ENCODE peak calls at places on chromosomes 6 and 20, in five cellular contexts. One of them, this sample, is unnamed. For H3K4me1, the result is how much of the 10 kb centered on the place peaks cover.

GRCh38 chr20:5621305-5621704 is 128.9 kb upstream of the SHLD1 start:
- DNase-seq in uterus: no peak
- DNase-seq in heart left ventricle: no peak
- DNase-seq in neuronal stem cell: no peak
- DNase-seq in tibial artery: no peak
- DNase-seq in this sample: no peak

GRCh38 chr6:121205569-121205968 is 128.7 kb downstream of the TBC1D32 start:
- DNase-seq in uterus: no peak
- DNase-seq in heart left ventricle: no peak
- DNase-seq in neuronal stem cell: no peak
- DNase-seq in tibial artery: no peak
- DNase-seq in this sample: no peak

GRCh38 chr6:64270083-64270482 is 634.5 kb downstream of the PHF3 start:
- DNase-seq in uterus: no peak
- DNase-seq in heart left ventricle: no peak
- DNase-seq in neuronal stem cell: no peak
- DNase-seq in tibial artery: no peak
- DNase-seq in this sample: no peak

GRCh38 chr6:71289039-71289801 is 609 bp downstream of the OGFRL1 start:
- DNase-seq in uterus: no peak
- DNase-seq in heart left ventricle: peak
- DNase-seq in neuronal stem cell: peak
- DNase-seq in tibial artery: peak
- DNase-seq in this sample: peak

GRCh38 chr20:24138951-24139350 is 150.4 kb upstream of the GGTLC1 start:
- DNase-seq in uterus: no peak
- DNase-seq in heart left ventricle: no peak
- DNase-seq in neuronal stem cell: no peak
- DNase-seq in tibial artery: no peak
- DNase-seq in this sample: no peak

GRCh38 chr6:31690231-31691077 is 9.6 kb upstream of the LY6G5C start:
- DNase-seq in uterus: no peak
- DNase-seq in heart left ventricle: no peak
- DNase-seq in neuronal stem cell: no peak
- DNase-seq in tibial artery: no peak
- DNase-seq in this sample: no peak

GRCh38 chr6:160333841-160334240 is 14.3 kb upstream of the SLC22A3 start:
- DNase-seq in uterus: no peak
- DNase-seq in heart left ventricle: no peak
- DNase-seq in neuronal stem cell: no peak
- DNase-seq in tibial artery: no peak
- DNase-seq in this sample: no peak

GRCh38 chr6:57180596-57180995 is 8.5 kb downstream of the BAG2 start:
- DNase-seq in uterus: no peak
- DNase-seq in heart left ventricle: no peak
- DNase-seq in neuronal stem cell: no peak
- DNase-seq in tibial artery: no peak
- DNase-seq in this sample: no peak

GRCh38 chr6:38796006-38796405 is 80.9 kb downstream of the DNAH8 start:
- DNase-seq in uterus: no peak
- DNase-seq in heart left ventricle: no peak
- DNase-seq in neuronal stem cell: no peak
- DNase-seq in tibial artery: no peak
- DNase-seq in this sample: no peak

GRCh38 chr6:53811082-53811481 is 16.3 kb downstream of the LRRC1 start:
- DNase-seq in uterus: no peak
- DNase-seq in heart left ventricle: no peak
- DNase-seq in neuronal stem cell: no peak
- DNase-seq in tibial artery: no peak
- DNase-seq in this sample: no peak

GRCh38 chr6:170082531-170083187 is 208.2 kb downstream of the DLL1 start:
- DNase-seq in uterus: no peak
- DNase-seq in heart left ventricle: no peak
- DNase-seq in neuronal stem cell: no peak
- DNase-seq in tibial artery: no peak
- DNase-seq in this sample: no peak

GRCh38 chr6:113381957-113382356 is 475.2 kb upstream of the MARCKS start:
- DNase-seq in uterus: no peak
- DNase-seq in heart left ventricle: peak
- DNase-seq in neuronal stem cell: no peak
- DNase-seq in tibial artery: peak
- DNase-seq in this sample: no peak

GRCh38 chr6:12363651-12364381 is 73.7 kb downstream of the EDN1 start:
- DNase-seq in uterus: no peak
- DNase-seq in heart left ventricle: no peak
- DNase-seq in neuronal stem cell: no peak
- DNase-seq in tibial artery: no peak
- DNase-seq in this sample: no peak

GRCh38 chr20:61935926-61936700 is 129.6 kb downstream of the TAF4 start:
- DNase-seq in uterus: no peak
- DNase-seq in heart left ventricle: no peak
- DNase-seq in neuronal stem cell: no peak
- DNase-seq in tibial artery: peak
- DNase-seq in this sample: no peak

GRCh38 chr20:20525756-20526155 is 157.9 kb downstream of the INSM1 start:
- DNase-seq in uterus: no peak
- DNase-seq in heart left ventricle: no peak
- DNase-seq in neuronal stem cell: no peak
- DNase-seq in tibial artery: no peak
- DNase-seq in this sample: no peak

GRCh38 chr6:156731436-156731835 is 45.7 kb upstream of the ARID1B start:
- DNase-seq in uterus: no peak
- DNase-seq in heart left ventricle: no peak
- DNase-seq in neuronal stem cell: no peak
- DNase-seq in tibial artery: no peak
- DNase-seq in this sample: no peak

GRCh38 chr6:36131517-36132220 is 1.4 kb downstream of the MAPK13 start:
- DNase-seq in uterus: peak
- DNase-seq in heart left ventricle: no peak
- DNase-seq in neuronal stem cell: no peak
- DNase-seq in tibial artery: peak
- DNase-seq in this sample: no peak

GRCh38 chr6:105402090-105402980 is 547 bp downstream of the PREP start:
- DNase-seq in uterus: no peak
- DNase-seq in heart left ventricle: peak
- DNase-seq in neuronal stem cell: peak
- DNase-seq in tibial artery: peak
- DNase-seq in this sample: no peak

GRCh38 chr6:28638915-28639314 is 113.2 kb downstream of the GPX5 start:
- DNase-seq in uterus: no peak
- DNase-seq in heart left ventricle: no peak
- DNase-seq in neuronal stem cell: no peak
- DNase-seq in tibial artery: no peak
- DNase-seq in this sample: no peak

GRCh38 chr20:45934046-45934586 is 367 bp upstream of the PCIF1 start:
- DNase-seq in uterus: peak
- DNase-seq in heart left ventricle: peak
- DNase-seq in neuronal stem cell: no peak
- DNase-seq in tibial artery: peak
- DNase-seq in this sample: peak

GRCh38 chr20:14415492-14415891 is 78.1 kb upstream of the FLRT3 start:
- DNase-seq in uterus: no peak
- DNase-seq in heart left ventricle: no peak
- DNase-seq in neuronal stem cell: no peak
- DNase-seq in tibial artery: no peak
- DNase-seq in this sample: no peak

DNA sequence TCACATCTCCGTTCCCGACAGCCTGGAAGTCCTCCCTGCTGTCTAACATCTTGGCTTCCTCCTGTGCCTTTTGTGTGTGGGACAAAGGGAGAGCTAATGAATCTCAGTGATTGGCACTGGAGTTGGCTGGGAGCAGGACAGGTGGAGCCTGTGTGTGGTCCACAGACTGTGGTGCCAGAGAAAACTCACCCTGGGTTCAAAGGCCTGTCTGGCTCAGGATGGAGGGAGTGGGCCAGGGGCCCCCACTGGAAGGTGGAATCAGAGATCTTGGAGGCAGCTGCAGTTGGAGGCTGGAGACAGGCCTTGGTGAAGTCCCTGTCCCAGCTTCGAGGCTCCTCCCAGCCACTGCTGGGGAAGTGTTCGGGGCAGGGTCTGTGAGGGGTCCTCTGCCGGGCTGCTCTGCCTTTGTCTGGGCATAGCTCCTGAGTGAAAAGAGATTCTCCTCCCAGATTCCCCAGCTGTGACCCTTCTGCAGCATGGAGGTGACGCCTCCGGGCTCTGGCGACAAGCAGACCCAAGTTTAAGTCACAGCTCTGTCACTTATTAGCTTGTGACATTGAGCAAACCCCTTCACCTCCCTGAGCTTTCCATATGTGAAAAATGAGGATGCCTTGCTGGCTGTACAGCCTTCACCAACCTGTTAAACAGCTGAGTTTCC is 13.9 kb upstream of the ITPR3 start:
- DNase-seq in uterus: no peak
- DNase-seq in heart left ventricle: no peak
- DNase-seq in neuronal stem cell: no peak
- DNase-seq in tibial artery: no peak
- DNase-seq in this sample: no peak
- H3K4me3 ChIP-seq in uterus: no peak
- H3K4me3 ChIP-seq in heart left ventricle: no peak
- H3K4me3 ChIP-seq in neuronal stem cell: no peak
- H3K4me3 ChIP-seq in tibial artery: no peak
- H3K4me3 ChIP-seq in this sample: no peak

GRCh38 chr6:136780972-136781371 is 11.3 kb downstream of the MAP3K5 start:
- DNase-seq in uterus: no peak
- DNase-seq in heart left ventricle: no peak
- DNase-seq in neuronal stem cell: no peak
- DNase-seq in tibial artery: no peak
- DNase-seq in this sample: no peak

GRCh38 chr6:136783021-136783420 is 9.3 kb downstream of the MAP3K5 start:
- DNase-seq in uterus: no peak
- DNase-seq in heart left ventricle: no peak
- DNase-seq in neuronal stem cell: no peak
- DNase-seq in tibial artery: no peak
- DNase-seq in this sample: no peak

GRCh38 chr6:136784271-136784664 is 8.0 kb downstream of the MAP3K5 start:
- DNase-seq in uterus: no peak
- DNase-seq in heart left ventricle: no peak
- DNase-seq in neuronal stem cell: no peak
- DNase-seq in tibial artery: no peak
- DNase-seq in this sample: no peak

GRCh38 chr6:136783495-136784270 is 8.6 kb downstream of the MAP3K5 start:
- DNase-seq in uterus: no peak
- DNase-seq in heart left ventricle: peak
- DNase-seq in neuronal stem cell: no peak
- DNase-seq in tibial artery: peak
- DNase-seq in this sample: peak

DNA sequence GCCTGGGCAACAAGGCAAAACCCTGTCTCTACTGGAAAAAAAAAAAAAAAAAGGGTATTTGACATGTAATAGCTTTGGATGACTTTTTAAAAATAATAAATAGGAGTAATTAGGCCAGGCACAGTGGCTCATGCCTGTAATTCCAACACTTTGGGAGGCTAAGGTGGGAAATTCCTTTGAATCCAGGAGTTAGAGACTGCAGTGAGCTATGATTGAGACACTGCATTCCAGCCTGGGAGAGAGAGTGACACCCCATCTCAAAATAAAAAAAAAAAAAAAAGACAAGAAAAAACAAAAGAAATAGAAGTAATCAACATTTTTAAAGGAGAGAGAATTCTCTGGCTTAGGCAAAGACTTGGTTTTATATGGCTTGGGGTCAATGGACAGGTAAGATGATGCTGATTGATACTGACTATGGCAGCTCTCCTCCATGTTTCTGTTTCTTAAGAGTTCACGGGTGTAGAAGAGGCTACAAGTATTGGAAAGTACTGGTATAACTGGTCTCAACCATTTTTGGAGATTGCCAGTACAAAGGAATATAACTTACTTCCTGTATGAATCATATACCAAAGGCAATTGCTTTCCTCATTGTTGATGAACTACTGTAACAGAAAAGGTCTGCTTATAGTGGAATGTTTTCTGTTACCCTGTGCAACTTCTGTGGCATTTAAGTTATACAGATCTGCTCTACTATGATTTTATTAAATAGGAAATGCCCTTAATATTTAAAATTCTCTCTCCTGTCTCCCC is 10.1 kb downstream of the MAP3K5 start:
- DNase-seq in uterus: no peak
- DNase-seq in heart left ventricle: no peak
- DNase-seq in neuronal stem cell: no peak
- DNase-seq in tibial artery: no peak
- DNase-seq in this sample: no peak
- H3K4me1 ChIP-seq in uterus: under half
- H3K4me1 ChIP-seq in heart left ventricle: half or more
- H3K4me1 ChIP-seq in neuronal stem cell: under half
- H3K4me1 ChIP-seq in tibial artery: half or more
- H3K4me1 ChIP-seq in this sample: under half

GRCh38 chr6:143697401-143697800 is 19.6 kb downstream of the PHACTR2 start:
- DNase-seq in uterus: no peak
- DNase-seq in heart left ventricle: no peak
- DNase-seq in neuronal stem cell: no peak
- DNase-seq in tibial artery: no peak
- DNase-seq in this sample: no peak

GRCh38 chr6:143701343-143702234 is 23.8 kb downstream of the PHACTR2 start:
- DNase-seq in uterus: peak
- DNase-seq in heart left ventricle: no peak
- DNase-seq in neuronal stem cell: no peak
- DNase-seq in tibial artery: no peak
- DNase-seq in this sample: no peak

GRCh38 chr6:143698759-143699750 is 21.3 kb downstream of the PHACTR2 start:
- DNase-seq in uterus: no peak
- DNase-seq in heart left ventricle: no peak
- DNase-seq in neuronal stem cell: no peak
- DNase-seq in tibial artery: no peak
- DNase-seq in this sample: no peak

GRCh38 chr6:143698329-143698728 is 20.6 kb downstream of the PHACTR2 start:
- DNase-seq in uterus: no peak
- DNase-seq in heart left ventricle: no peak
- DNase-seq in neuronal stem cell: no peak
- DNase-seq in tibial artery: no peak
- DNase-seq in this sample: no peak

GRCh38 chr6:143700684-143701342 is 23.0 kb downstream of the PHACTR2 start:
- DNase-seq in uterus: peak
- DNase-seq in heart left ventricle: peak
- DNase-seq in neuronal stem cell: no peak
- DNase-seq in tibial artery: no peak
- DNase-seq in this sample: no peak
- H3K27ac ChIP-seq in uterus: peak
- H3K27ac ChIP-seq in heart left ventricle: peak
- H3K27ac ChIP-seq in neuronal stem cell: no peak
- H3K27ac ChIP-seq in tibial artery: peak
- H3K27ac ChIP-seq in this sample: peak

GRCh38 chr6:33124947-33125346 is 49.2 kb downstream of the HLA-DPB1 start:
- DNase-seq in uterus: no peak
- DNase-seq in heart left ventricle: no peak
- DNase-seq in neuronal stem cell: no peak
- DNase-seq in tibial artery: no peak
- DNase-seq in this sample: no peak
- H3K4me3 ChIP-seq in uterus: no peak
- H3K4me3 ChIP-seq in heart left ventricle: no peak
- H3K4me3 ChIP-seq in neuronal stem cell: no peak
- H3K4me3 ChIP-seq in tibial artery: no peak
- H3K4me3 ChIP-seq in this sample: no peak

GRCh38 chr20:58306421-58307261 is 2.9 kb upstream of the RAB22A start:
- DNase-seq in uterus: no peak
- DNase-seq in heart left ventricle: peak
- DNase-seq in neuronal stem cell: no peak
- DNase-seq in tibial artery: peak
- DNase-seq in this sample: peak
- H3K4me1 ChIP-seq in uterus: under half
- H3K4me1 ChIP-seq in heart left ventricle: half or more
- H3K4me1 ChIP-seq in neuronal stem cell: under half
- H3K4me1 ChIP-seq in tibial artery: under half
- H3K4me1 ChIP-seq in this sample: under half